ENCODE peak calls at places on chromosome 16, in six cellular contexts. L is AG09309; J is CD4-positive, alpha-beta memory T cell; H is brain microvascular endothelial cell; I is kidney glomerular epithelial cell; W is cardiac muscle cell. K is an unnamed sample.

GRCh38 chr16:23967018-23967417 is 131.2 kb downstream of the PRKCB start:
- DNase-seq in J (no peak), L (no peak), I (no peak), W (no peak), H (no peak), K (no peak)

GRCh38 chr16:12113581-12114375 is 137.2 kb downstream of the SNX29 start:
- DNase-seq in I (no peak), L (no peak), J (no peak), H (no peak), W (no peak), K (no peak)

GRCh38 chr16:56671706-56672105 is 2.1 kb downstream of the MT1H start:
- DNase-seq in H (no peak), J (no peak), W (no peak), L (no peak), I (no peak), K (no peak)

GRCh38 chr16:81718637-81719036 is 60.5 kb upstream of the PLCG2 start:
- DNase-seq in I (no peak), L (no peak), W (no peak), H (no peak), J (no peak), K (no peak)

GRCh38 chr16:53091508-53092211 is 36.9 kb downstream of the CHD9 start:
- DNase-seq in W (peak), H (peak), L (no peak), I (peak), J (no peak), K (no peak)

GRCh38 chr16:4323845-4324478 is 8.1 kb downstream of the GLIS2 start:
- DNase-seq in J (no peak), I (peak), W (peak), L (no peak), H (no peak), K (no peak)

GRCh38 chr16:56382901-56383355 is 42.4 kb downstream of the AMFR start:
- DNase-seq in J (no peak), H (no peak), I (peak), L (no peak), W (no peak), K (peak)

GRCh38 chr16:69906838-69907301 is 44.3 kb upstream of the CLEC18A start:
- DNase-seq in J (no peak), H (peak), W (no peak), I (peak), L (peak), K (no peak)

GRCh38 chr16:24853830-24854229 is 8.1 kb downstream of the SLC5A11 start:
- DNase-seq in H (peak), W (no peak), L (no peak), I (peak), J (no peak), K (no peak)

GRCh38 chr16:69853481-69853880 is 91.3 kb downstream of the WWP2 start:
- DNase-seq in L (no peak), I (no peak), J (no peak), H (no peak), W (no peak), K (no peak)

GRCh38 chr16:59886021-59886420 is 1151.9 kb upstream of the GOT2 start:
- DNase-seq in W (no peak), I (no peak), L (peak), J (no peak), H (peak), K (no peak)

GRCh38 chr16:51573191-51573590 is 422.1 kb upstream of the SALL1 start:
- DNase-seq in I (no peak), W (no peak), J (no peak), L (no peak), H (no peak), K (no peak)

GRCh38 chr16:66511615-66512500 is 38.1 kb downstream of the TK2 start:
- DNase-seq in L (no peak), I (peak), J (no peak), W (no peak), H (peak), K (peak)

GRCh38 chr16:84598391-84598750 is 19.5 kb downstream of the COTL1 start:
- DNase-seq in J (no peak), H (no peak), L (no peak), W (no peak), I (no peak), K (no peak)

GRCh38 chr16:48014349-48015135 is 141.3 kb downstream of the ABCC12 start:
- DNase-seq in W (no peak), J (no peak), H (peak), L (no peak), I (peak), K (peak)

GRCh38 chr16:61580579-61580978 is 455.7 kb downstream of the CDH8 start:
- DNase-seq in J (no peak), H (no peak), L (no peak), I (no peak), W (no peak), K (no peak)

GRCh38 chr16:1030381-1030901 is 42.1 kb upstream of the SSTR5 start:
- DNase-seq in J (no peak), W (no peak), H (no peak), I (no peak), L (no peak), K (no peak)

GRCh38 chr16:3902731-3903130 is 22.2 kb upstream of the CREBBP start:
- DNase-seq in H (no peak), I (no peak), W (no peak), J (no peak), L (no peak), K (no peak)

GRCh38 chr16:50961944-50962343 is 189.1 kb downstream of the SALL1 start:
- DNase-seq in W (no peak), I (no peak), H (no peak), J (no peak), L (no peak), K (no peak)

GRCh38 chr16:80580109-80580832 is 39.5 kb downstream of the DYNLRB2 start:
- DNase-seq in J (peak), I (no peak), H (peak), L (no peak), W (no peak), K (peak)

GRCh38 chr16:53216798-53217197 is 162.0 kb downstream of the CHD9 start:
- DNase-seq in W (no peak), L (no peak), I (no peak), H (no peak), J (no peak), K (no peak)

GRCh38 chr16:31538199-31538598 is 10.5 kb downstream of the AHSP start:
- DNase-seq in L (no peak), W (no peak), J (no peak), I (no peak), H (no peak), K (no peak)

GRCh38 chr16:70747703-70748631 is 53.0 kb downstream of the VAC14 start:
- DNase-seq in L (no peak), I (peak), W (no peak), J (no peak), H (no peak), K (no peak)

GRCh38 chr16:65782537-65783290 is 583.8 kb upstream of the CDH5 start:
- DNase-seq in W (no peak), J (no peak), I (no peak), H (peak), L (peak), K (no peak)

GRCh38 chr16:13935408-13935807 is 15.5 kb downstream of the ERCC4 start:
- DNase-seq in H (no peak), W (no peak), L (no peak), J (no peak), I (no peak), K (no peak)

GRCh38 chr16:30032083-30032819 is 1.2 kb upstream of the TLCD3B start:
- DNase-seq in L (peak), J (peak), I (peak), W (peak), H (peak), K (peak)

GRCh38 chr16:6265956-6266355 is 1066.7 kb upstream of the RBFOX1 start:
- DNase-seq in L (no peak), I (no peak), H (peak), J (no peak), W (no peak), K (no peak)

GRCh38 chr16:84190731-84191388 is at the start of gene ADAD2:
- DNase-seq in L (no peak), H (no peak), J (no peak), W (no peak), I (no peak), K (no peak)

GRCh38 chr16:57871457-57871856 is 69.2 kb upstream of the KIFC3 start:
- DNase-seq in I (peak), L (peak), W (no peak), H (no peak), J (no peak), K (no peak)

GRCh38 chr16:75624921-75625334 is 1.8 kb upstream of the ADAT1 start:
- DNase-seq in I (no peak), J (no peak), L (no peak), H (no peak), W (no peak), K (no peak)

GRCh38 chr16:85778873-85779272 is 20.5 kb downstream of the EMC8 start:
- DNase-seq in J (no peak), I (no peak), W (no peak), H (no peak), L (no peak), K (no peak)

GRCh38 chr16:84712801-84713775 is 13.3 kb downstream of the USP10 start:
- DNase-seq in L (no peak), J (no peak), W (no peak), H (no peak), I (no peak), K (no peak)

GRCh38 chr16:68563631-68564366 is 24.7 kb downstream of the ZFP90 start:
- DNase-seq in J (no peak), H (no peak), L (no peak), I (no peak), W (no peak), K (no peak)

GRCh38 chr16:73142069-73142880 is 94.3 kb upstream of the ZFHX3 start:
- DNase-seq in I (no peak), L (no peak), W (no peak), H (no peak), J (no peak), K (no peak)

GRCh38 chr16:77387075-77387474 is 47.8 kb downstream of the ADAMTS18 start:
- DNase-seq in J (no peak), W (no peak), H (no peak), L (no peak), I (no peak), K (no peak)

K was measured in kidney epithelial cell.